ENCODE peak calls at places on chromosomes 1 and 21, in four cellular contexts. H is AG20443, Z is right atrium auricular region, I is ecto neural progenitor cell. A is an unnamed sample.

GRCh38 chr1:110746644-110747259 is 72.0 kb upstream of the KCNA3 start:
- DNase-seq in H (peak), Z (no peak), I (peak), A (peak)

GRCh38 chr1:47804127-47804526 is 193.1 kb downstream of the TRABD2B start:
- DNase-seq in H (no peak), Z (no peak), I (no peak), A (no peak)

GRCh38 chr1:245475116-245475515 is 320.3 kb downstream of the KIF26B start:
- DNase-seq in H (peak), Z (no peak), I (no peak), A (peak)

GRCh38 chr1:4654764-4655673 is 610 bp downstream of the AJAP1 start:
- DNase-seq in H (peak), Z (no peak), I (peak), A (peak)

GRCh38 chr1:9882945-9883303 is 27.1 kb downstream of the CTNNBIP1 start:
- DNase-seq in H (no peak), Z (no peak), I (no peak), A (no peak)

GRCh38 chr1:56564615-56565014 is 14.7 kb downstream of the PLPP3 start:
- DNase-seq in H (no peak), Z (no peak), I (no peak), A (no peak)

GRCh38 chr1:183022202-183023145 is 746 bp upstream of the LAMC1 start:
- DNase-seq in H (peak), Z (peak), I (peak), A (peak)

GRCh38 chr21:45853703-45854342 is 127.7 kb upstream of the COL6A1 start:
- DNase-seq in H (no peak), Z (no peak), I (peak), A (no peak)

GRCh38 chr1:52603680-52604501 is 1.7 kb downstream of the GPX7 start:
- DNase-seq in H (no peak), Z (no peak), I (no peak), A (peak)

GRCh38 chr1:41382531-41383090 is 21.4 kb downstream of the FOXO6 start:
- DNase-seq in H (peak), Z (peak), I (peak), A (peak)

GRCh38 chr21:45427331-45428271 is 22.6 kb downstream of the COL18A1 start:
- DNase-seq in H (peak), Z (peak), I (no peak), A (peak)

GRCh38 chr1:50681931-50682330 is 258.7 kb upstream of the DMRTA2 start:
- DNase-seq in H (no peak), Z (no peak), I (no peak), A (peak)

GRCh38 chr1:219119839-219120238 is 53.8 kb upstream of the LYPLAL1 start:
- DNase-seq in H (no peak), Z (no peak), I (no peak), A (peak)

GRCh38 chr21:28391938-28392337 is 600.7 kb downstream of the LTN1 start:
- DNase-seq in H (no peak), Z (no peak), I (no peak), A (no peak)

GRCh38 chr1:109613396-109614147 is 5.8 kb downstream of the GNAT2 start:
- DNase-seq in H (no peak), Z (no peak), I (no peak), A (peak)

GRCh38 chr1:43368646-43369020 is 822 bp upstream of the ELOVL1 start:
- DNase-seq in H (no peak), Z (no peak), I (no peak), A (no peak)

GRCh38 chr1:233631810-233632375 is 18.0 kb downstream of the KCNK1 start:
- DNase-seq in H (no peak), Z (no peak), I (no peak), A (no peak)

GRCh38 chr1:63817152-63817667 is 43.4 kb downstream of the ROR1 start:
- DNase-seq in H (no peak), Z (no peak), I (no peak), A (peak)

GRCh38 chr1:164948101-164948500 is 389.1 kb downstream of the PBX1 start:
- DNase-seq in H (no peak), Z (no peak), I (no peak), A (no peak)

GRCh38 chr1:161486806-161487482 is 18.3 kb upstream of the FCGR2A start:
- DNase-seq in H (peak), Z (no peak), I (no peak), A (peak)

GRCh38 chr21:14538477-14538876 is 7.6 kb downstream of the SAMSN1 start:
- DNase-seq in H (no peak), Z (no peak), I (no peak), A (no peak)

GRCh38 chr1:155970531-155971167 is 7.7 kb downstream of the ARHGEF2 start:
- DNase-seq in H (peak), Z (peak), I (no peak), A (peak)

GRCh38 chr1:174704300-174704699 is 256.5 kb downstream of the GPR52 start:
- DNase-seq in H (no peak), Z (no peak), I (no peak), A (no peak)

GRCh38 chr1:51287966-51288365 is 42.4 kb downstream of the TTC39A start:
- DNase-seq in H (no peak), Z (no peak), I (no peak), A (no peak)

GRCh38 chr1:80536464-80536863 is 1264.3 kb upstream of the ADGRL2 start:
- DNase-seq in H (no peak), Z (no peak), I (no peak), A (no peak)

GRCh38 chr1:84573481-84573966 is 716 bp downstream of the CTBS start:
- DNase-seq in H (no peak), Z (no peak), I (no peak), A (peak)

GRCh38 chr1:16076003-16076870 is 2.8 kb upstream of the FAM131C start:
- DNase-seq in H (peak), Z (peak), I (no peak), A (peak)

GRCh38 chr1:18109058-18109755 is 1.6 kb downstream of the IGSF21 start:
- DNase-seq in H (peak), Z (no peak), I (peak), A (peak)

GRCh38 chr1:154019280-154019679 is 28.7 kb downstream of the RPS27 start:
- DNase-seq in H (no peak), Z (no peak), I (no peak), A (no peak)

GRCh38 chr1:66335125-66335524 is 198.8 kb upstream of the SGIP1 start:
- DNase-seq in H (no peak), Z (no peak), I (no peak), A (no peak)

GRCh38 chr1:155184835-155185782 is 11.5 kb downstream of the TRIM46 start:
- DNase-seq in H (no peak), Z (no peak), I (peak), A (no peak)

GRCh38 chr1:171179323-171180227 is 5.5 kb upstream of the FMO2 start:
- DNase-seq in H (no peak), Z (no peak), I (no peak), A (no peak)

GRCh38 chr1:113683384-113684152 is 75.7 kb downstream of the PHTF1 start:
- DNase-seq in H (peak), Z (no peak), I (no peak), A (peak)

GRCh38 chr1:162497104-162497722 is 405 bp upstream of the UHMK1 start:
- DNase-seq in H (no peak), Z (no peak), I (no peak), A (no peak)

GRCh38 chr1:74502432-74502831 is 10.0 kb downstream of the LRRC53 start:
- DNase-seq in H (peak), Z (no peak), I (no peak), A (peak)

GRCh38 chr1:207112907-207113306 is 8.9 kb downstream of the C4BPA start:
- DNase-seq in H (no peak), Z (no peak), I (no peak), A (no peak)

A was measured in GM23248.